ENCODE peak calls at places on chromosome 10, in seven cellular contexts. U, J, P, N, R, L and B are unnamed samples.

GRCh38 chr10:11757452-11757819 is 15.3 kb downstream of the ECHDC3 start:
- DNase-seq in U (no peak), J (no peak), P (peak), N (peak), R (no peak), L (peak), B (no peak)

GRCh38 chr10:125201791-125202622 is 41.6 kb upstream of the CTBP2 start:
- DNase-seq in U (no peak), J (no peak), P (no peak), N (no peak), R (no peak), L (no peak), B (no peak)

GRCh38 chr10:114632869-114633715 is 25.0 kb downstream of the ABLIM1 start:
- DNase-seq in U (no peak), J (no peak), P (peak), N (peak), R (no peak), L (peak), B (no peak)

GRCh38 chr10:132921086-132921485 is 21.3 kb downstream of the CFAP46 start:
- DNase-seq in U (no peak), J (no peak), P (no peak), N (no peak), R (no peak), L (no peak), B (no peak)

GRCh38 chr10:91556691-91557529 is 76.0 kb downstream of the PPP1R3C start:
- DNase-seq in U (no peak), J (no peak), P (peak), N (no peak), R (peak), L (no peak), B (no peak)

GRCh38 chr10:35208536-35208935 is 81.9 kb downstream of the CREM start:
- DNase-seq in U (no peak), J (no peak), P (no peak), N (no peak), R (no peak), L (no peak), B (no peak)

GRCh38 chr10:33746878-33747277 is 412.4 kb upstream of the NRP1 start:
- DNase-seq in U (no peak), J (no peak), P (no peak), N (no peak), R (no peak), L (no peak), B (no peak)

GRCh38 chr10:92567952-92568600 is 5.8 kb downstream of the IDE start:
- DNase-seq in U (no peak), J (no peak), P (no peak), N (no peak), R (no peak), L (no peak), B (no peak)

DNA sequence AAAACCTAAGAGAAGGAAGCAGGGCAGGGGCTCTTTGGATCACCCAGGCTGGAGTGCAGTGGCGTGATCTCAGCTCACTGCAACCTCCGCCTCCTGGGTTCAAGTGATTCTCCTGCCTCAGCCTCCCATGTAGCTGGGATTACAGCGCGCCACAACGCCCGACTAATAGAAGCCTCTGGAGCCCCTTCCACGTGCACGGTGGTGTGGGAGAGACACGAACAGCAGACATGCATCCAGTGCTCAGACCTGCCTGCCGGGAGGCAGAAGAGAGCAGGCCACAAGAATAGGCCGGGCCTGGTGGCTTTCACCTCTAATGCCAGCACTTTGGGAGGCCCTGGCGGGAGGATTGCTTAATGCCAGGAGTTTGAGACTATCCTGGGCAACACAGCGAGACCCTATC is 96.3 kb downstream of the PRPF18 start:
- DNase-seq in U (no peak), J (no peak), P (no peak), N (no peak), R (no peak), L (no peak), B (no peak)
- TF ChIP-seq TAF1 in U (no peak), J (no peak), P (no peak), N (no peak), R (no peak), L (no peak), B (no peak)

GRCh38 chr10:75357500-75357899 is 44.1 kb downstream of the ZNF503 start:
- DNase-seq in U (no peak), J (no peak), P (no peak), N (no peak), R (no peak), L (no peak), B (no peak)

GRCh38 chr10:75355706-75356105 is 45.9 kb downstream of the ZNF503 start:
- DNase-seq in U (no peak), J (no peak), P (no peak), N (no peak), R (no peak), L (no peak), B (no peak)

GRCh38 chr10:75358835-75359421 is 42.6 kb downstream of the ZNF503 start:
- DNase-seq in U (no peak), J (no peak), P (no peak), N (no peak), R (no peak), L (no peak), B (no peak)

GRCh38 chr10:75358121-75358520 is 43.4 kb downstream of the ZNF503 start:
- DNase-seq in U (no peak), J (no peak), P (no peak), N (no peak), R (no peak), L (no peak), B (no peak)

GRCh38 chr10:75356484-75356883 is 45.1 kb downstream of the ZNF503 start:
- DNase-seq in U (no peak), J (no peak), P (no peak), N (no peak), R (no peak), L (peak), B (no peak)
- TF ChIP-seq TAF1 in U (no peak), J (no peak), P (no peak), N (no peak), R (no peak), L (no peak), B (no peak)

DNA sequence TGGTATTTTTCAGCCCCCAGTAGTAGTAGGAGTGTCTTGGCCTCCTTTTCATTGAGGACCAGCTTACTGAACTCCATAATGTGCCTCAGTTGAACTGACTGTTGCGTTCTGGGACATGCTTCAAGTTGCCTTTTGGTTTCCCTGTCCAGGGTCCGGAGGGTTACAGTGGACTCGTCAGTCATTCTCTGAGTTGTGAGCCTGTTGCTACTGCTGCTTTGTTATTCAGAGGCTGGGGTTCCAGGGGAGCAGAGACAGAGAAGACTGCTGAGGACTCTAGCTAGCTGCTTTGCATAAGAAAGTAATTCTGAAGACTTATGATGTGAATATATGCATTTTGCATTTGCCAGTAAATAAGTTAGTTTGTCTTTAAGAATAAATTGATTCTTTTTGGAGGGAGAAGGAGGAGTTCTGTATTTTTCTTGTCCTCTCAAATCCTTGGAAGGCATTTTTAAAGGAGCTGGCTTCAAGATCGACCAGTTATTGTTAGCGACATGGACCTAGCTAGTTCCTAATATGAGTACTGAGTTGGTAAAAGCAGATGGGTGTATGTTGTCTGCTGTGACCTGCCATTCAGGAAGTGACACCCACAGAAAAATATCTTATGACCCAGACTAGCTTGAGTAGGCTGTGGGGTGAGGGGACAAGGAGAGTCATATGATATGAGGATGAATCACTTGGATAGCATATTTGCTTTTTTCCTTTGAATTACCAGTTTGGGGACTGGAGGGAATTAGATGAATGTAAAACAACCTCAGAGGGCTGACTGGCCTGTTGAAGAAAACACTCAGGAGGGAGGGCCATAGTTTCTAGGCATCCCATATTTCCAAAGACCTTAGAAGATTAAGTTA is 8.3 kb downstream of the PI4K2A start:
- DNase-seq in U (peak), J (peak), P (peak), N (no peak), R (peak), L (peak), B (peak)
- TF ChIP-seq TAF1 in U (no peak), J (no peak), P (no peak), N (peak), R (no peak), L (no peak), B (peak)

GRCh38 chr10:50936335-50936734 is 50.9 kb upstream of the A1CF start:
- DNase-seq in U (no peak), J (no peak), P (no peak), N (no peak), R (no peak), L (no peak), B (no peak)

GRCh38 chr10:50932113-50932512 is 46.7 kb upstream of the A1CF start:
- DNase-seq in U (no peak), J (no peak), P (no peak), N (no peak), R (no peak), L (no peak), B (no peak)

GRCh38 chr10:50941629-50942028 is 56.2 kb upstream of the A1CF start:
- DNase-seq in U (no peak), J (no peak), P (no peak), N (no peak), R (no peak), L (no peak), B (no peak)

DNA sequence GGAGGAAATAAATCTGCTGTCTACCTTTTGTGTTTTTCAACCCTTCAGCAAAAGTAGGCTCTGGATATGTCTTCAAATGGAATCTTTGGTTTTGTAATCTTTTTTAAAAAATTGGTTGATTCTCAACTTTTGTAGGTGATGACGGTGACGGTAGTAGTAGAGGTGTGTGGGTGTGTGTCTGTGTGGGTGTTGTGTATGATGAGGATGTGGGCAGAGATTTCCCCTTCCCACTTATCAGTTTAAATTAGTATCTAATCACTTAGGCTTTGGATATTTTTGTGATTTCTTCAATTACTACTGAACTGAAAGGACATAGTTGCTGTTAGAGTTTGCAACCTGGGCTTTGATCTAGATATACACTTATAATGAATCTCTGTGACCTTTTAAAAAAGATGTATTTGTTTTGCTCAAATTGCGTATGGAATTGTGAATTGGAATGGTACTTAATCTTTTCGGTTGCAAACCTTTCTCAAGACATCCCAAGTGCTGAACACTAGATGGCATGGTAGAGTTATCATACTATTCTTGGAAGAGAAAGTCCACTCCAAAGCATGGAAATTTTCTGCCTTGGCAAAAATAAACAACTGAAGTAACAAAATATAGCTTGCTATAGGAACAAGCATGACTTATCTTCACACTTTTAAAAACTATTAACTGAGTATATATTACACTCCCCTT is 51.9 kb upstream of the A1CF start:
- DNase-seq in U (no peak), J (no peak), P (peak), N (peak), R (no peak), L (peak), B (no peak)
- TF ChIP-seq TAF1 in U (no peak), J (no peak), P (no peak), N (no peak), R (no peak), L (no peak), B (no peak)

DNA sequence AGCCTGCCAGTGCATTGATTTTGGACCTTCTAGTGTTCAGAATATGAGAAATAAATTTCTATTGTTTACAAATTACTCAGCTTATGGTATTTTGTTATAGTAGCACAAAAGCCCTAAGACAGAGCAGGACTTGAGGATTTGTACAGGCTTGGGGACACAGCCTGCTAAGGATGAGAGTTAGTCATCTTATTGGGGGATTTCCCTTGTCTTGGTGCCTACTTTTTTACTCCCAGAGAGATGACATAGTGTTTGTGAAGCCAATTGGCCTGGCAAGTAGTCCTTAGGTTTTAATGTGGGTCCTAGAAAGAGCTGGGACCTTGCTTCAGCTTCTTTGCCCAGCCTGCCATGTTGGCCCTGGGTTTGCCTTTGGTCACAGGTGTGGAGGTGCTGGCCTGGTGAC is 364.0 kb downstream of the REEP3 start:
- DNase-seq in U (no peak), J (no peak), P (no peak), N (no peak), R (no peak), L (no peak), B (no peak)
- TF ChIP-seq TAF1 in U (no peak), J (no peak), P (no peak), N (no peak), R (no peak), L (no peak), B (no peak)

GRCh38 chr10:32417906-32418547 is 27.9 kb upstream of the CCDC7 start:
- DNase-seq in U (no peak), J (no peak), P (no peak), N (no peak), R (no peak), L (no peak), B (no peak)
- TF ChIP-seq TAF1 in U (no peak), J (no peak), P (no peak), N (no peak), R (no peak), L (no peak), B (no peak)

DNA sequence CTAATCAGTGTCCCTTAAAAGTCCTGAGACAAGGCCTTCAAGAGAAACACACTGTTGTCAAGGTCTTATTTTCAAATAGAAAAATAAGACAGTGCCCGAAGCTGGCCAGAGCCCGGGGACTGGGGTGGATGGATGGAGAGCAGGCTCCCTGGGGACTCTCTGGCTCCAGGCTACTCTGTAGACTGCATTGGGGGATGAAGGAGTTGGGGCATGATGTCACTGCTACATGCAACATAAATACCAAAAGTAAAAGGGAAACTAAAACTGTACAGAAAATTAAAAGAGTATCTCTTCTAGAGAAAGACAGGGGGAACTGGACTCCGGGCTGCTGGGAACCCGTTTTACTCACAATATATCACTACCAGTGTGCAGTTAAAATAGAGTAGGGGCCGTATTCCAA is 629.8 kb downstream of the KCNMA1 start:
- DNase-seq in U (no peak), J (no peak), P (no peak), N (no peak), R (no peak), L (no peak), B (no peak)
- TF ChIP-seq TAF1 in U (no peak), J (no peak), P (no peak), N (no peak), R (no peak), L (no peak), B (no peak)

GRCh38 chr10:6543431-6544005 is 36.6 kb downstream of the PRKCQ start:
- DNase-seq in U (no peak), J (no peak), P (no peak), N (no peak), R (no peak), L (no peak), B (peak)

GRCh38 chr10:6537704-6538103 is 42.4 kb downstream of the PRKCQ start:
- DNase-seq in U (no peak), J (no peak), P (no peak), N (no peak), R (no peak), L (no peak), B (no peak)

GRCh38 chr10:6542999-6543430 is 37.1 kb downstream of the PRKCQ start:
- DNase-seq in U (no peak), J (no peak), P (peak), N (no peak), R (no peak), L (no peak), B (no peak)
- TF ChIP-seq TAF1 in U (no peak), J (no peak), P (no peak), N (no peak), R (no peak), L (no peak), B (no peak)

GRCh38 chr10:112904000-112904399 is 46.0 kb upstream of the TCF7L2 start:
- DNase-seq in U (no peak), J (no peak), P (peak), N (no peak), R (no peak), L (peak), B (no peak)

GRCh38 chr10:112906945-112907344 is 43.1 kb upstream of the TCF7L2 start:
- DNase-seq in U (no peak), J (no peak), P (no peak), N (no peak), R (no peak), L (no peak), B (no peak)

GRCh38 chr10:112908507-112908906 is 41.5 kb upstream of the TCF7L2 start:
- DNase-seq in U (no peak), J (no peak), P (no peak), N (no peak), R (no peak), L (no peak), B (no peak)

GRCh38 chr10:112911196-112911595 is 38.9 kb upstream of the TCF7L2 start:
- DNase-seq in U (no peak), J (no peak), P (no peak), N (no peak), R (no peak), L (no peak), B (no peak)

GRCh38 chr10:112907893-112908292 is 42.2 kb upstream of the TCF7L2 start:
- DNase-seq in U (no peak), J (no peak), P (no peak), N (no peak), R (no peak), L (peak), B (no peak)
- TF ChIP-seq TAF1 in U (no peak), J (no peak), P (no peak), N (no peak), R (no peak), L (no peak), B (no peak)